ENCODE peak calls at places on chromosomes 7 and 10, in four cellular contexts. N is GM23338, E is HCT116, G is neural progenitor cell. B is an unnamed sample.

GRCh38 chr10:2144584-2144983 is 407.3 kb upstream of the ADARB2 start:
- DNase-seq in E (no peak), N (no peak), G (no peak), B (no peak)

GRCh38 chr10:44417761-44418160 is 32.9 kb upstream of the CXCL12 start:
- DNase-seq in N (no peak), G (no peak), E (no peak), B (no peak)

GRCh38 chr10:107740962-107741690 is 576.6 kb upstream of the SORCS1 start:
- DNase-seq in G (no peak), E (no peak), N (no peak), B (no peak)

GRCh38 chr10:104301907-104302690 is 33.1 kb downstream of the GSTO2 start:
- DNase-seq in E (no peak), G (no peak), N (no peak), B (no peak)

GRCh38 chr7:73963252-73963822 is 64.6 kb upstream of the ELN start:
- DNase-seq in E (no peak), N (no peak), G (no peak), B (no peak)

GRCh38 chr7:139711991-139712753 is 65.6 kb downstream of the HIPK2 start:
- DNase-seq in N (peak), G (peak), E (no peak), B (no peak)

GRCh38 chr10:111323567-111323966 is 246.7 kb downstream of the ADRA2A start:
- DNase-seq in G (peak), N (peak), E (peak), B (peak)

GRCh38 chr10:60353519-60354258 is 36.0 kb downstream of the ANK3 start:
- DNase-seq in G (peak), E (no peak), N (no peak), B (no peak)

GRCh38 chr10:92914478-92915066 is 66.3 kb downstream of the EXOC6 start:
- DNase-seq in N (peak), E (peak), G (peak), B (peak)

GRCh38 chr10:43220971-43221418 is 45.9 kb downstream of the RASGEF1A start:
- DNase-seq in G (no peak), N (no peak), E (no peak), B (no peak)

GRCh38 chr7:159088016-159088865 is 56.4 kb downstream of the VIPR2 start:
- DNase-seq in E (no peak), N (no peak), G (no peak), B (no peak)

GRCh38 chr7:127865466-127865865 is 165.8 kb downstream of the LRRC4 start:
- DNase-seq in E (no peak), G (no peak), N (no peak), B (peak)

GRCh38 chr7:150567168-150567567 is at the start of gene GIMAP4:
- DNase-seq in N (no peak), G (no peak), E (no peak), B (no peak)

GRCh38 chr10:2043379-2043778 is 306.1 kb upstream of the ADARB2 start:
- DNase-seq in N (no peak), G (no peak), E (no peak), B (no peak)

GRCh38 chr7:143945423-143945822 is 9.2 kb upstream of the OR2F1 start:
- DNase-seq in G (no peak), E (no peak), N (no peak), B (no peak)

GRCh38 chr7:266851-267840 is 22.8 kb upstream of the FOXL3 start:
- DNase-seq in N (peak), E (no peak), G (peak), B (no peak)

GRCh38 chr10:91782539-91782938 is 15.7 kb upstream of the TNKS2 start:
- DNase-seq in N (no peak), G (no peak), E (no peak), B (no peak)

GRCh38 chr7:107007004-107007891 is 37.3 kb upstream of the PRKAR2B start:
- DNase-seq in E (no peak), N (no peak), G (no peak), B (no peak)

GRCh38 chr7:109527833-109528232 is 958.2 kb downstream of the DNAJB9 start:
- DNase-seq in N (no peak), E (no peak), G (no peak), B (no peak)

GRCh38 chr10:79585870-79586527 is 24.7 kb upstream of the SFTPA1 start:
- DNase-seq in G (no peak), N (peak), E (no peak), B (no peak)

GRCh38 chr10:60236869-60237524 is 152.7 kb downstream of the ANK3 start:
- DNase-seq in G (no peak), E (no peak), N (no peak), B (peak)

GRCh38 chr10:70672165-70672992 is at the start of gene ADAMTS14:
- DNase-seq in G (peak), N (peak), E (peak), B (peak)

GRCh38 chr7:95527033-95527775 is 41.5 kb downstream of the ASB4 start:
- DNase-seq in E (peak), N (peak), G (peak), B (peak)

GRCh38 chr7:35257251-35258124 is 3.6 kb upstream of the TBX20 start:
- DNase-seq in G (peak), N (peak), E (no peak), B (no peak)
- TF ChIP-seq EZH2 in G (peak), N (peak), E (no peak), B (no peak)

GRCh38 chr7:114953724-114954123 is 31.8 kb downstream of the MDFIC start:
- DNase-seq in E (no peak), G (no peak), N (no peak), B (no peak)
- TF ChIP-seq EZH2phosphoT487 in E (no peak), G (no peak), N (no peak), B (no peak)

GRCh38 chr7:30682131-30683083 is at the start of gene CRHR2:
- DNase-seq in G (peak), E (no peak), N (peak), B (no peak)

GRCh38 chr7:30679664-30680063 is 2.6 kb downstream of the CRHR2 start:
- DNase-seq in E (no peak), G (no peak), N (no peak), B (no peak)

GRCh38 chr7:30683306-30683705 is 1.1 kb upstream of the CRHR2 start:
- DNase-seq in G (no peak), N (no peak), E (no peak), B (no peak)

GRCh38 chr7:30683839-30684238 is 1.6 kb upstream of the CRHR2 start:
- DNase-seq in G (no peak), N (no peak), E (no peak), B (no peak)

DNA sequence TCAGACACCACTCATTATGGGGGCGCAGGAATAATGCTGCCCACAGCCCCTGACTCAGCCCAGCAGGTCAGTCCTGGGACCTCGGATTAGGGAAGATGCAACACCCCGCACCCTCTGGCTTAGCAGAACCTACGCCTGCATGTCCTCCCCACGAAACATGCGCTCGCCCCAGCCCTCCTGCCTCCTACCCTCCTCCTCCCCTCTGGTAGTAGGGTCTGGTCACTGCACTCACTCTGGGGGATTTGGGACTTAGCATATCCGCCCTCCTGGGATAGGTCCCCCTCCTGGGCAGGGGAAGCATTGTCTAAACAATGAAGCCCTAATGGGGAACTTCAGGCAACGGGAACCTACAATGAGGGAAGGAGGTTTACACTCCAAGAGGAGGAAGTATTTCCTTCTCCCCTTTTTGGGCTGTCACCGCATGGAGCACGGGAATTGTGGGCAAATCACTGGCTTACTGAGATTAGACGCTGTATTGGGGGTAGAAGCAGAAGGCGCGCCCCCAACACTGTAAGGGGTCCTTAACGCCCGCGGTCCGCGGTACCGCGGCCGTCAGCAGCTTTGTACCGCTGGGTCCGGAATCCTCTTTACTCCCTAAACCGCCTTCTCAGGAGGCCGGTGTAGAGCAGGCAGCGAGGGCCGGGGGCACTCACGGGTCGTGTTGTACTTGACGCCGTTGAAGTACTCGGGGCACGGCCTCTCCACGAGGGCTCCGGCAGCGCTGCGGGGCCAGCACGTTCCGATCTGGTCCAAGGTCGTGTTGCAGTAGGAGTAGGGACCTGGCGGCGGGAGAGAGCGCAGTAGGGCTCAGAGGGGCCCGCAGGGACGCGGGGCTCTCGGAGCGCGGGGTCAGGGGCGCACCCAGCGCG is 760 bp downstream of the CRHR2 start:
- DNase-seq in G (peak), N (peak), E (no peak), B (no peak)
- TF ChIP-seq EZH2 in G (no peak), N (peak), E (no peak), B (no peak)

GRCh38 chr7:5525271-5526189 is 101.9 kb upstream of the TNRC18 start:
- DNase-seq in E (peak), N (peak), G (peak), B (no peak)

GRCh38 chr7:5532520-5533335 is 109.1 kb upstream of the TNRC18 start:
- DNase-seq in E (no peak), G (peak), N (peak), B (peak)

GRCh38 chr7:5528815-5529442 is 105.3 kb upstream of the TNRC18 start:
- DNase-seq in E (no peak), N (no peak), G (no peak), B (no peak)

GRCh38 chr7:5526190-5527037 is 102.8 kb upstream of the TNRC18 start:
- DNase-seq in E (no peak), N (peak), G (peak), B (peak)

GRCh38 chr7:5528071-5528814 is 104.6 kb upstream of the TNRC18 start:
- DNase-seq in E (no peak), N (no peak), G (peak), B (peak)
- TF ChIP-seq EZH2phosphoT487 in E (no peak), N (no peak), G (no peak), B (no peak)

GRCh38 chr7:45566386-45566785 is 7.8 kb upstream of the ADCY1 start:
- DNase-seq in G (no peak), N (no peak), E (no peak), B (no peak)

GRCh38 chr7:45564485-45564884 is 9.7 kb upstream of the ADCY1 start:
- DNase-seq in G (no peak), E (no peak), N (no peak), B (no peak)

GRCh38 chr7:45563401-45563800 is 10.8 kb upstream of the ADCY1 start:
- DNase-seq in G (no peak), N (no peak), E (no peak), B (no peak)

GRCh38 chr7:45564886-45565455 is 9.2 kb upstream of the ADCY1 start:
- DNase-seq in N (no peak), E (no peak), G (no peak), B (no peak)

DNA sequence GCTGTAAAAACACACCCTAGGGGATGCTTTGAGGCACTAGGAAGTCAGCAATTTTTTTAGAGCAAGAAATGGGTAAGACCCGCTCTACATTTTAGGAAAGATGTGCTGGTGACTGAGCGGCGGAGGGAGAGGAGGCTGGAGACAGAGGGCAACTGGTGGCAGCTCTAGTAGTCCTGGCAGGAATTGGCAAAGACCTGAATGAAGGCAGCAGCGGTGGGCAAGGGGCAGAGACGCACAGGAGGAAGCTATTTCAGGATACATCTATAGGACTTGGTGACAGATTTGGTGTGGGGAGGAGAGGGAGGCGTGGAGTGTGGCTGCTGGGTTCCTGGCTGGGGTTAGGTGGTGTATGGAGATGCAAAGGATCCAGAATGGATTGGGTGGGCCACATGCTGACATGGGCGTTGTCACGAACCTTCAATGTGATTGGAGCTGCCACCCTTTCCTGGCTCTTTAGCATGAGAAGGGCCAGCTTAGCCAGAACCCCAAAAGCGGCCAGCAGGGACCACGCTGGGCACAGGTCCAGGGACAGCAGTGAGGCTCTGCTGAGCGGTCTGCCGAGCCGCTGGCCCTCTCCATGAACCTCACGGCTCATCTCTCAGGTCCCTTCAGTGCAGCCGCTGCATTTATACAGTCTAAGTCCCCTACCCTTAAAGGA is 10.2 kb upstream of the ADCY1 start:
- DNase-seq in G (no peak), E (no peak), N (no peak), B (no peak)
- TF ChIP-seq EZH2 in G (no peak), E (no peak), N (no peak), B (no peak)

B was measured in MM.1S.